ENCODE peak calls at places on chromosomes 12 and 14, in four cellular contexts. O is WTC11, X is HepG2, G is HEK293T. S is an unnamed sample.

GRCh38 chr12:56947633-56948535 is 9.5 kb downstream of the RDH16 start:
- DNase-seq in O (peak), X (peak), G (no peak), S (peak)

GRCh38 chr14:49106721-49107689 is 479.2 kb downstream of the RPS29 start:
- DNase-seq in O (no peak), X (no peak), G (no peak), S (no peak)

GRCh38 chr14:50678163-50678562 is 10.1 kb upstream of the SAV1 start:
- DNase-seq in O (no peak), X (no peak), G (no peak), S (no peak)

GRCh38 chr14:100419856-100420255 is 96.7 kb downstream of the SLC25A47 start:
- DNase-seq in O (peak), X (peak), G (peak), S (peak)

GRCh38 chr12:104452046-104452445 is 4.7 kb upstream of the CHST11 start:
- DNase-seq in O (no peak), X (no peak), G (no peak), S (no peak)

GRCh38 chr12:42104784-42105183 is 39.9 kb downstream of the GXYLT1 start:
- DNase-seq in O (no peak), X (no peak), G (no peak), S (no peak)

GRCh38 chr14:52032196-52032865 is 36.5 kb downstream of the NID2 start:
- DNase-seq in O (no peak), X (no peak), G (no peak), S (no peak)

GRCh38 chr12:110333201-110333600 is 52.2 kb downstream of the ATP2A2 start:
- DNase-seq in O (no peak), X (no peak), G (no peak), S (no peak)

GRCh38 chr14:21090194-21090939 is 8.1 kb downstream of the ZNF219 start:
- DNase-seq in O (peak), X (no peak), G (no peak), S (peak)

GRCh38 chr12:26158078-26158764 is 33.4 kb upstream of the BHLHE41 start:
- DNase-seq in O (no peak), X (no peak), G (peak), S (no peak)

GRCh38 chr12:118020036-118020435 is 3.5 kb downstream of the RFC5 start:
- DNase-seq in O (no peak), X (no peak), G (no peak), S (no peak)

GRCh38 chr14:94936901-94937321 is 167.0 kb upstream of the GSC start:
- DNase-seq in O (no peak), X (no peak), G (no peak), S (no peak)

GRCh38 chr12:85275359-85275758 is 4.7 kb upstream of the ALX1 start:
- DNase-seq in O (no peak), X (no peak), G (no peak), S (no peak)

GRCh38 chr14:94601961-94602391 is 10.2 kb upstream of the SERPINA3 start:
- DNase-seq in O (no peak), X (peak), G (no peak), S (peak)

GRCh38 chr14:69715725-69716482 is 51.0 kb upstream of the SRSF5 start:
- DNase-seq in O (no peak), X (no peak), G (no peak), S (no peak)

GRCh38 chr12:46722737-46723136 is 103.1 kb downstream of the SLC38A4 start:
- DNase-seq in O (no peak), X (no peak), G (no peak), S (no peak)

GRCh38 chr14:101824339-101824727 is 62.8 kb downstream of the PPP2R5C start:
- DNase-seq in O (no peak), X (no peak), G (no peak), S (no peak)

GRCh38 chr12:66900616-66901015 is 221.7 kb upstream of the GRIP1 start:
- DNase-seq in O (no peak), X (no peak), G (no peak), S (no peak)

GRCh38 chr14:56417173-56417572 is 162.4 kb upstream of the TMEM260 start:
- DNase-seq in O (no peak), X (no peak), G (no peak), S (no peak)

GRCh38 chr12:122842505-122843405 is 7.5 kb downstream of the HIP1R start:
- DNase-seq in O (no peak), X (no peak), G (no peak), S (no peak)

GRCh38 chr14:39558525-39558924 is 126.3 kb upstream of the FBXO33 start:
- DNase-seq in O (no peak), X (no peak), G (no peak), S (no peak)

GRCh38 chr12:120228291-120229070 is 27.6 kb upstream of the RPLP0 start:
- DNase-seq in O (peak), X (peak), G (peak), S (peak)

GRCh38 chr14:96243785-96244184 is 12.2 kb upstream of the BDKRB1 start:
- DNase-seq in O (no peak), X (no peak), G (no peak), S (no peak)

GRCh38 chr12:125071456-125071855 is 6.2 kb downstream of the AACS start:
- DNase-seq in O (no peak), X (no peak), G (no peak), S (no peak)

GRCh38 chr12:21456291-21456780 is 18.9 kb downstream of the PYROXD1 start:
- DNase-seq in O (no peak), X (no peak), G (no peak), S (no peak)

GRCh38 chr12:22160396-22161003 is 114.5 kb downstream of the CMAS start:
- DNase-seq in O (no peak), X (no peak), G (no peak), S (no peak)

GRCh38 chr12:42859612-42860011 is 270.1 kb upstream of the PRICKLE1 start:
- DNase-seq in O (no peak), X (no peak), G (no peak), S (no peak)

GRCh38 chr14:74945261-74945851 is 10.0 kb downstream of the PGF start:
- DNase-seq in O (peak), X (no peak), G (peak), S (peak)
- TF ChIP-seq SP1 in O (no peak), X (no peak), G (no peak), S (no peak)

GRCh38 chr14:63952053-63952932 is 99.5 kb downstream of the SYNE2 start:
- DNase-seq in O (no peak), X (no peak), G (no peak), S (no peak)

GRCh38 chr14:63960926-63961567 is 108.2 kb downstream of the SYNE2 start:
- DNase-seq in O (no peak), X (no peak), G (no peak), S (no peak)

GRCh38 chr14:63951429-63951828 is 98.6 kb downstream of the SYNE2 start:
- DNase-seq in O (no peak), X (no peak), G (no peak), S (no peak)

GRCh38 chr14:63952933-63953437 is 100.2 kb downstream of the SYNE2 start:
- DNase-seq in O (no peak), X (no peak), G (no peak), S (no peak)

DNA sequence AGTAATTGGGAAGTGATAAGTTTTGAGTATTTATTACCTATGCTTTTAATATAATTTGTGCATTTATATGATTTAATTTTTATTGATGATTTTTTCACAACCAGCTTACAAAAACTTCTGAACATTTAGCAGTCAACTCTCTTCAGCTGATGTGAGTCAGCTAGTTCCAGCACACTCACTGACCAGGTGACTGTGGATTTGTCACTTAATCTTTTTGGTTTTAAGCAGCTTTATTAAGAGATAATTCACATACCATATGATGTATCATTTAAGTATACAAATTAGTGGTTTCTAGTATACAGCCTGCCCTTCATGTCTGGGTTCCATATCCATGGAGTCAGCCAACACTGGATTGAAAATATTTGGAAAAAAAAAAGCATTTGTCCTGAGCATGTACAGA is 103.5 kb downstream of the SYNE2 start:
- DNase-seq in O (no peak), X (no peak), G (no peak), S (no peak)
- TF ChIP-seq SP1 in O (no peak), X (no peak), G (no peak), S (no peak)

DNA sequence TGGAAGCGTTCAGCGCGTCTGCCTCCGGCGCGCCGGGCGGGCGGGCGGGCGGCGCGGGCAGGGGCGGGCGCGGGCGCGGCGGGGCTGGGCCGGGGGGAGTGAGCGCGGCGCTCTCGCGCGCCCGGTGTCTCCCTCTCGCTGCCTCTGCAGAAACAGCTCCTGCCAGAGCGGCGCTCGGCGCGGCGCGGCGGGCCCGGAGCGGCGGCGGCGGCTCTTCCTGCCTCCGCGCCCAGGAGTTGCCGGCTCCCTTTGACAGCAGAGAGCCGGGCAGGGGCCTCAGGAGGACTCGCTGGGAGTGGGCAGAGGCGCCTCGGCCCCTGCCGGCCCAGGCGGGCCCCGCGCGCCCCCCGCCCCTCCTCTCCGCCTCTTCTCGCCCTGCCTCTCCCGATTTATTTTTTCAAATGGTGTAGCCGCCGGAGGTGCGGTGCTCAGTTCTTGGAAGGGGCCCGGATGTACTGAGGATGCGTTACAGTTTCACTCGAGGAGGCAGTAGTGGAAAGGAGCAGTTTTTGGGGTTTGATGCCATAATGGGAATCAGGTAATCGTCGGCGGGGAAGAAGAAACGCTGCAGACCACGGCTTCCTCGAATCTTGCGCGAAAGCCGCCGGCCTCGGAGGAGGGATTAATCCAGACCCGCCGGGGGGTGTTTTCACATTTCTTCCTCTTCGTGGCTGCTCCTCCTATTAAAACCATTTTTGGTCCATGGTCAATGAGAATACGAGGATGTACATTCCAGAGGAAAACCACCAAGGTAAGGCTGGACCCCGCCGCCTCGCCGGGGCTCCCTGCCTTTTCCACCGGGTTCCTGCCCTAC is at the start of gene CACNA1C:
- DNase-seq in O (peak), X (no peak), G (peak), S (no peak)
- TF ChIP-seq SP1 in O (no peak), X (no peak), G (no peak), S (no peak)

DNA sequence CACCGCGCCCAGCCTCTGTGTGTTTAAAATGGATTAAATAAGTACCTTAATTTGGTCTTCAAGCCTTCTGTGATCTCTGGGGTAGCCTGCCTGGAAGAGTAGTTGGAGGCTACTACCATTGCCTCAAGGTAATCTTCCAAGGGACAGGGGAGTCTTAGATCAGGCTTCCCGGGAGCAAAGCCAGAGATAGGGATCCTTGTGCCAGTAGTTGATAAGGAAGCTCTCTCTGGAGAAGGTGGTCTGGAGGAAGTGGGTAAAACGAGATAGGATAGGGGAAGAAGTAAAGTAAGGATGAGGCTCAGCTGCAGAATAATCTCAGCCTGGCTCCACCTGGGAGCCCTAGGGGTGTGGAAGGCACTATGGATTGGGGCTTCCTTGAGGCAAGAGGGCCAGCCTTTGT is 38.5 kb downstream of the FOS start:
- DNase-seq in O (no peak), X (no peak), G (no peak), S (no peak)
- TF ChIP-seq SP1 in O (no peak), X (no peak), G (no peak), S (no peak)

GRCh38 chr12:1591029-1591428 is 3.4 kb downstream of the FBXL14 start:
- DNase-seq in O (no peak), X (no peak), G (peak), S (peak)
- TF ChIP-seq SP1 in O (no peak), X (no peak), G (no peak), S (no peak)

GRCh38 chr12:52280796-52281560 is 6.5 kb downstream of the KRT86 start:
- DNase-seq in O (no peak), X (peak), G (no peak), S (no peak)
- TF ChIP-seq SP1 in O (no peak), X (no peak), G (no peak), S (no peak)